ENCODE peak calls at places on chromosomes 12 and 14, in nine cellular contexts. Z is left ventricle myocardium inferior, M is cardiac fibroblast, L is BJ, J is neural progenitor cell, Y is hepatocyte, X is dorsolateral prefrontal cortex, T is esophagus muscularis mucosa, B is mesothelial cell of epicardium. S is an unnamed sample.

GRCh38 chr12:88691811-88692210 is 111.5 kb upstream of the KITLG start:
- DNase-seq in Z (no peak), M (peak; percentile 35), L (no peak), J (no peak), Y (no peak), X (no peak), T (no peak), B (no peak), S (no peak)

GRCh38 chr12:93682846-93683261 is 5.7 kb downstream of the CRADD start:
- DNase-seq in Z (peak; percentile 52), M (no peak), L (no peak), J (peak; percentile 24), Y (no peak), X (no peak), T (no peak), B (no peak), S (no peak)

GRCh38 chr14:102764220-102764671 is 13.0 kb upstream of the TRAF3 start:
- DNase-seq in Z (no peak), M (no peak), L (no peak), J (no peak), Y (no peak), X (no peak), T (no peak), B (no peak), S (no peak)

GRCh38 chr14:94174622-94175402 is 690 bp downstream of the PPP4R4 start:
- DNase-seq in Z (no peak), M (no peak), L (no peak), J (peak; percentile 72), Y (no peak), X (no peak), T (no peak), B (no peak), S (peak; percentile 19)

GRCh38 chr14:34347683-34348082 is 114.4 kb downstream of the SPTSSA start:
- DNase-seq in Z (no peak), M (no peak), L (no peak), J (no peak), Y (no peak), X (no peak), T (no peak), B (no peak), S (no peak)

GRCh38 chr14:91368681-91369416 is 48.8 kb downstream of the CCDC88C start:
- DNase-seq in Z (no peak), M (no peak), L (no peak), J (no peak), Y (no peak), X (no peak), T (no peak), B (no peak), S (no peak)

GRCh38 chr12:122527478-122527944 is 462 bp downstream of the KNTC1 start:
- DNase-seq in Z (peak; percentile 18), M (peak; percentile 38), L (no peak), J (peak; percentile 51), Y (peak; percentile 21), X (no peak), T (no peak), B (no peak), S (no peak)

GRCh38 chr14:38256358-38256840 is 506 bp upstream of the CLEC14A start:
- DNase-seq in Z (no peak), M (peak; percentile 95), L (no peak), J (peak; percentile 31), Y (no peak), X (no peak), T (no peak), B (no peak), S (peak; percentile 4)

GRCh38 chr12:120468271-120468845 is 1.2 kb downstream of the SRSF9 start:
- DNase-seq in Z (no peak), M (peak; percentile 75), L (no peak), J (peak; percentile 67), Y (peak; percentile 49), X (no peak), T (no peak), B (no peak), S (peak; percentile 25)

GRCh38 chr14:87133073-87133815 is 859.7 kb downstream of the GALC start:
- DNase-seq in Z (peak; percentile 19), M (peak; percentile 40), L (peak; percentile 55), J (no peak), Y (peak; percentile 20), X (no peak), T (no peak), B (no peak), S (no peak)

GRCh38 chr12:78204926-78205325 is 374.2 kb downstream of the NAV3 start:
- DNase-seq in Z (no peak), M (peak; percentile 32), L (no peak), J (no peak), Y (no peak), X (no peak), T (no peak), B (no peak), S (no peak)

GRCh38 chr12:52501490-52501889 is 8.4 kb upstream of the KRT6A start:
- DNase-seq in Z (no peak), M (peak; percentile 28), L (no peak), J (no peak), Y (no peak), X (no peak), T (no peak), B (no peak), S (no peak)

GRCh38 chr12:52508211-52508610 is 12.0 kb downstream of the KRT5 start:
- DNase-seq in Z (no peak), M (no peak), L (no peak), J (no peak), Y (no peak), X (no peak), T (peak; percentile 88), B (no peak), S (no peak)

GRCh38 chr12:52506858-52507715 is 13.1 kb downstream of the KRT5 start:
- DNase-seq in Z (no peak), M (peak; percentile 85), L (no peak), J (peak; percentile 63), Y (peak; percentile 66), X (no peak), T (peak; percentile 81), B (no peak), S (peak; percentile 3)
- TF ChIP-seq CTCF in Z (peak; percentile 70), M (peak; percentile 72), L (peak; percentile 71), J (peak; percentile 66), Y (peak; percentile 67), X (peak; percentile 32), T (peak; percentile 43), B (peak; percentile 63), S (peak; percentile 70)

DNA sequence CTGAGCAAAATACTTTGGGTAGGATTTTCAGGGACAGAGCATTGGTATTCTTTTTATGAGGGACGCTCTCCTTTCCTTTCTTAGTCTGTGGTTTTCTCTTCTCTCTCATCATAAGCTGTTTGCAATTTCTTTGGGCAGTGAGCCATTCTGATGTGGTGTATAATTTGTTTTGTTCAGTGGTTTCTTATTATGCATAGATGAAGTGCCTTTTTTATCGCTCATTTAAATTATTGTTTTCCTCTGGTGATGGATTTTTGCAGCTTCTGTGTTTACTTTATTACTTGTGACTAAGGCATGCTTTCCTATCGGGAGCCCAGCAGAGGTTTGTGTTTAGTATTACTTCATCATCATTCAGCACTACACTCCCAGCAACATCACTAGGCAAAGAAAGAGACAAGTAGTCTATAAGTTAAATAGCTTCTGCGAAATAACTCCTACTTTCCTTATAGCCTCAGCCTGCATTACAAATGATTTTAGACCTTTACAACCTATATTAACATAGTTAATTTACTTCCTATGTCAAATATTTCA is 586.6 kb upstream of the NOVA1 start:
- DNase-seq in Z (no peak), M (no peak), L (no peak), J (no peak), Y (no peak), X (no peak), T (no peak), B (no peak), S (no peak)
- TF ChIP-seq CTCF in Z (no peak), M (no peak), L (no peak), J (no peak), Y (no peak), X (no peak), T (no peak), B (no peak), S (no peak)

DNA sequence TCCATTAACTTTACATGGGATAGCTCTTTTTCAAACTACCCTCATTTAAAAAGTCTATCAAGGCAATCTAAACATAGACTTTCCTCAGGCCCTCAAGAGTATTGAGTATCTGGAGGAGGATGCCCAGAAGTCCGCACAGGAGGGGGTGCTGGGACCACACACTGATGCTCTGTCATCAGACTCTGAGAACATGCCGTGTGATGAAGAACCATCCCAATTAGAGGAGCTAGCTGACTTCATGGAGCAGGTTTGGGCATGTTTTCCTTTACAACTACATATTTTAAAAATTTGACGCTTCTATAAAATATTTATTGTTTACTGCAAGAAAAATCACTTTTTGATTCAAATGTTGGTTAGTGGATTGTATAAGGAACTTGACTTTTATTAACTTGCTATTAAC is 93.5 kb downstream of the EP400 start:
- DNase-seq in Z (no peak), M (no peak), L (no peak), J (no peak), Y (no peak), X (no peak), T (no peak), B (no peak), S (no peak)
- TF ChIP-seq CTCF in Z (no peak), M (no peak), L (no peak), J (no peak), Y (no peak), X (no peak), T (no peak), B (no peak), S (no peak)

DNA sequence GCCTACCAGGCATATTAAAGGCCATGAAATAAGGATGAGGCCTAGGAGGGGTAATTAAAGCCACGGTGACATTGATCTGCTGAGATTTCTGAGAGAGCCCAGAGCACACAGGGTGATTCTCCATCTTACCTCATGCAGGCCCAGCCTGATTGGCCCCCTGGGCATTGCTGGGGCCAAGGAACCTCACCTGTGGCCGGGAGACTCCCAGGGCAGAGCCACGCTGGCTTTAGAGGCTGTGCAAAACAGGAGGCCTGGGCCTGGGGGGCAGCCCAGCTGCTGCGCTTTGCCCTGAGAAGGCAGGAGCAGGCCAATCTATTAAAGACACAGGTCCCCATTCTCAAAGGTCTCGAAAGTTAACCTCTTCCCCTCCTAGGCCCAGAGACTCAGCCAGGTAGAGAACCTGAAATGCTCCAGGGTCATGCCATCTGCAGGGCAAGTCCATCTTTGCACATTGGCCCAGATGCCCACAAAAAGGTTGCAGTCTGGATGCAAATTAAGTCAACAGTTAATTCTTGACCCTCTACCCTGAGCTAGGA is 1099.7 kb downstream of the BCL11B start:
- DNase-seq in Z (no peak), M (no peak), L (no peak), J (no peak), Y (no peak), X (no peak), T (no peak), B (no peak), S (no peak)
- TF ChIP-seq CTCF in Z (no peak), M (no peak), L (no peak), J (no peak), Y (no peak), X (no peak), T (no peak), B (no peak), S (no peak)

GRCh38 chr12:71475280-71475679 is 35.7 kb downstream of the LGR5 start:
- DNase-seq in Z (peak; percentile 21), M (peak; percentile 22), L (no peak), J (no peak), Y (no peak), X (no peak), T (no peak), B (no peak), S (no peak)
- TF ChIP-seq CTCF in Z (no peak), M (no peak), L (no peak), J (no peak), Y (no peak), X (no peak), T (no peak), B (no peak), S (no peak)

S was measured in neural crest cell.